ENCODE peak calls at places on chromosomes 2 and 18, in five cellular contexts. C, U, L, F and T are unnamed samples.

GRCh38 chr18:72652990-72653593 is 109.0 kb upstream of the CBLN2 start:
- DNase-seq in C (no peak), U (peak), L (no peak), F (peak), T (no peak)

GRCh38 chr2:237459741-237460174 is 27.3 kb upstream of the MLPH start:
- DNase-seq in C (peak), U (no peak), L (peak), F (no peak), T (no peak)

GRCh38 chr18:53458944-53459580 is 765.4 kb downstream of the MBD2 start:
- DNase-seq in C (no peak), U (no peak), L (no peak), F (no peak), T (no peak)

GRCh38 chr2:70646429-70646828 is 92.8 kb upstream of the TGFA start:
- DNase-seq in C (no peak), U (no peak), L (no peak), F (no peak), T (no peak)

GRCh38 chr18:70234667-70235459 is 29.4 kb upstream of the RTTN start:
- DNase-seq in C (no peak), U (no peak), L (peak), F (no peak), T (no peak)

GRCh38 chr2:8000861-8001260 is 681.0 kb upstream of the ID2 start:
- DNase-seq in C (no peak), U (no peak), L (no peak), F (peak), T (no peak)

GRCh38 chr2:165149439-165149838 is 54.4 kb downstream of the SCN3A start:
- DNase-seq in C (no peak), U (peak), L (no peak), F (no peak), T (no peak)

GRCh38 chr18:11689031-11689971 is at the start of gene GNAL:
- DNase-seq in C (peak), U (peak), L (peak), F (peak), T (peak)

GRCh38 chr18:79643049-79643765 is 36.4 kb upstream of the CTDP1 start:
- DNase-seq in C (no peak), U (peak), L (no peak), F (peak), T (no peak)

GRCh38 chr2:237474511-237474911 is 12.5 kb upstream of the MLPH start:
- DNase-seq in C (no peak), U (no peak), L (no peak), F (no peak), T (no peak)

GRCh38 chr2:169512525-169512924 is 3.0 kb downstream of the KLHL41 start:
- DNase-seq in C (no peak), U (no peak), L (no peak), F (no peak), T (no peak)

GRCh38 chr2:153606623-153607022 is 128.1 kb upstream of the RPRM start:
- DNase-seq in C (no peak), U (no peak), L (no peak), F (no peak), T (no peak)

GRCh38 chr2:157746234-157746950 is 117.7 kb upstream of the ACVR1C start:
- DNase-seq in C (no peak), U (no peak), L (no peak), F (no peak), T (no peak)

GRCh38 chr2:197952540-197953202 is 148.3 kb downstream of the PLCL1 start:
- DNase-seq in C (no peak), U (no peak), L (no peak), F (no peak), T (no peak)

GRCh38 chr2:20143263-20143662 is 81.7 kb downstream of the SDC1 start:
- DNase-seq in C (no peak), U (no peak), L (no peak), F (no peak), T (no peak)